ENCODE peak calls at places on chromosomes 1 and 21, in six cellular contexts. R is H1, J is spleen, M is transverse colon, H is suprapubic skin, E is HCT116. N is an unnamed sample.

GRCh38 chr1:30789388-30790255 is 32.0 kb upstream of the LAPTM5 start:
- DNase-seq in J (peak), R (no peak), E (no peak), H (no peak), M (no peak), N (no peak)

GRCh38 chr21:37220433-37220980 is 46.6 kb downstream of the VPS26C start:
- DNase-seq in E (no peak), J (no peak), H (no peak), R (no peak), M (peak), N (peak)

GRCh38 chr21:28605138-28605537 is 387.5 kb downstream of the LTN1 start:
- DNase-seq in R (no peak), E (no peak), J (no peak), M (no peak), H (no peak), N (no peak)

GRCh38 chr1:187665513-187665912 is 836.8 kb downstream of the PLA2G4A start:
- DNase-seq in H (no peak), J (no peak), M (no peak), R (no peak), E (no peak), N (no peak)

GRCh38 chr1:78490861-78491310 is at the start of gene PTGFR:
- DNase-seq in H (peak), J (no peak), R (peak), E (no peak), M (no peak), N (peak)

GRCh38 chr1:21815724-21816311 is 3.8 kb downstream of the LDLRAD2 start:
- DNase-seq in R (no peak), J (peak), H (no peak), M (peak), E (no peak), N (no peak)

GRCh38 chr1:27968692-27969091 is 8.9 kb downstream of the XKR8 start:
- DNase-seq in M (no peak), E (peak), H (no peak), J (no peak), R (no peak), N (no peak)

GRCh38 chr21:27477321-27477720 is 510.4 kb upstream of the ADAMTS5 start:
- DNase-seq in H (no peak), J (no peak), R (no peak), M (no peak), E (no peak), N (no peak)

GRCh38 chr1:40808909-40809308 is 25.3 kb downstream of the KCNQ4 start:
- DNase-seq in M (no peak), H (no peak), J (no peak), R (no peak), E (no peak), N (no peak)

GRCh38 chr21:46100426-46100825 is 2.5 kb downstream of the COL6A2 start:
- DNase-seq in H (peak), E (no peak), R (no peak), J (no peak), M (peak), N (no peak)

GRCh38 chr1:12177999-12178441 is 11.2 kb downstream of the TNFRSF1B start:
- DNase-seq in J (no peak), R (no peak), H (peak), E (peak), M (peak), N (peak)

GRCh38 chr1:27864264-27864895 is 8.0 kb upstream of the THEMIS2 start:
- DNase-seq in J (no peak), H (no peak), E (no peak), M (no peak), R (no peak), N (peak)

GRCh38 chr1:230176871-230177411 is 109.9 kb downstream of the GALNT2 start:
- DNase-seq in R (peak), H (no peak), M (peak), J (no peak), E (no peak), N (no peak)

GRCh38 chr1:184915463-184916080 is 58.7 kb downstream of the NIBAN1 start:
- DNase-seq in J (no peak), M (no peak), E (no peak), R (no peak), H (no peak), N (no peak)

GRCh38 chr1:16174261-16174871 is 18.5 kb upstream of the EPHA2 start:
- DNase-seq in R (no peak), H (no peak), J (no peak), M (no peak), E (no peak), N (no peak)

GRCh38 chr1:6087402-6087772 is 41.7 kb downstream of the KCNAB2 start:
- DNase-seq in R (no peak), J (no peak), H (no peak), E (no peak), M (no peak), N (peak)

GRCh38 chr21:32753818-32754610 is 17.5 kb downstream of the PAXBP1 start:
- DNase-seq in J (no peak), R (no peak), H (no peak), M (no peak), E (no peak), N (no peak)

GRCh38 chr1:59596432-59596831 is 218.3 kb upstream of the HOOK1 start:
- DNase-seq in E (no peak), H (no peak), M (no peak), R (no peak), J (no peak), N (no peak)

GRCh38 chr1:71944006-71944405 is 338.3 kb downstream of the NEGR1 start:
- DNase-seq in J (no peak), E (no peak), H (no peak), R (no peak), M (no peak), N (no peak)

GRCh38 chr1:191025896-191026642 is 548.4 kb upstream of the BRINP3 start:
- DNase-seq in R (no peak), J (no peak), H (peak), E (no peak), M (no peak), N (peak)

GRCh38 chr21:44987301-44987885 is 47.6 kb downstream of the SLX9 start:
- DNase-seq in M (no peak), E (no peak), J (peak), R (no peak), H (no peak), N (no peak)

GRCh38 chr1:244858357-244858756 is 6.0 kb downstream of the HNRNPU start:
- DNase-seq in M (no peak), J (no peak), E (no peak), H (no peak), R (no peak), N (no peak)

GRCh38 chr1:37476460-37477197 is 2.2 kb downstream of the ZC3H12A start:
- DNase-seq in J (peak), H (peak), M (peak), R (no peak), E (no peak), N (peak)

GRCh38 chr1:37476087-37476452 is 1.7 kb downstream of the ZC3H12A start:
- DNase-seq in R (no peak), J (no peak), E (no peak), H (no peak), M (peak), N (no peak)

GRCh38 chr1:37477946-37478345 is 3.6 kb downstream of the ZC3H12A start:
- DNase-seq in R (no peak), H (no peak), J (peak), M (peak), E (no peak), N (no peak)

GRCh38 chr1:37478451-37478871 is 4.1 kb downstream of the ZC3H12A start:
- DNase-seq in J (no peak), H (no peak), E (no peak), R (no peak), M (peak), N (no peak)

DNA sequence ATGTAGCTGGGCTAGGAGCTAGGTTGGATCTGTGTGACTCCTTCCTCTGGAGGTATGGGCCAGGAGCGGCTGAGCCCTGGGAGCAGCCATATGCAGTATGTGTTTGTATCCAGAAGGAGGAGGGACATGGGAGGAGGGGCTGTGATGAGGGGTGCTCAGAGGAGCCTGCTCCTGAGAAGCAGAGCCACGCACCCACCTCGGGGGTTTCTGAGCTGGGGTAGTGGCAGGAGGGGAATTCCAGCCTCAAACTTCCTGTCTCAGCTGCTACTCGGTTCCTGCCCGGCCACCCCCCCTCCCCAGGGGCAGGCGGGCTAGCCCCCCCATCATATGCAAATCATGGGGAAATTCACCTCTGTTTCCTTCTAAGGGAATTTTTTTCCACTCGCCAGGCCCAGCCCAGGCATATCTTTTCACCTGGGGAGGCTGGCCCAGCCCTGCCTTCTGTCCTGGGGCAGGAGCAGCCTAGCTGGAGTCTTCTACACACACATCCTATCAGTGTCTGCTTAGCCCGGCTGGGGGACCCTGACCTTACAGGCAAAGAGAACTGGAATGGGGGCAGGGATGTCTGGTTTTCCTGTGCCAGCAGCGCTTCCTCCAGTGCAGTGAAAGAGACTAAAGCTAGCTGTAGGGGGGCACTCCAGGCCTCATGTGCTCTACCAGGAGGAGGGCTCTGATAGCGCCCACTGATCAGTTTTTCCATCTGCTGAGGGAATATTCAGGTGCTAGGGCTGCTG is 3.0 kb downstream of the ZC3H12A start:
- DNase-seq in H (peak), M (peak), E (no peak), R (peak), J (peak), N (peak)
- TF ChIP-seq POLR2AphosphoS5 in H (no peak), M (peak), E (no peak), R (peak), J (peak), N (peak)

DNA sequence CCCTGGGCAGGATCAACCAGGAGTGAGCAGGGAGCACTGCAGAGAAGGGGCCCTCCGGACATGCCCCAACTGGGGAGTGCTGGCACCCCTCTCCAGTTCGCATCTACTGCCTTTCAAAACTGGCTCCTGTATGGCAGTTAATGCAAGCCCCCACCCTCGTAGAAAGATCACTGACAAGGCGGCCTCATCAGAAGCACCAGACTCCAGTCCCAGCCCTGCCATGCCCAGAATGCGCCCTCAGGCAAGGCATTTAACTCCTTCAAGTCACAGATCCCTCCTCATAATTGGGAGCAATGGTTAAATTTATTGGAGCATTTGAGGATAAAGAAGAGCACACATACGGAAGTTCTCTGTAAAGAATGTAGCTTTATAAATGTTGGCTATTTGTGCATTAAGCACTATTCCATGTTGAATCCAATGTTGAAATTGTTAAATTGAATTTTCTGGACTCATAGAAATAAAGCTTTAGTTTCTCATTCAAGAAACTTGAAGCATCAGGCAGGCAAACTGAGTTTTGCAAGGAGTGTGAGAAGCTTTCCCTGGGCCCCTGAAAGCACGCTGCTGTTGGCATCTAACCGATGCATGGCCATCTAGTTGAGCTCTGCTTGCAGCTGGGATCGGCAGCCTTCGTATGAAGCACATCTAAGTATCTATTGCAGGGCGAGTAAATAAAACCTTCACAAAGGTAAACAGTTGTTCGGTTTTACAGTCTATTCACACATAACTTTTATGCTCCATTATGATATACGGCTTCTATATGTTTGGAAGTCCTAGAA is 72.1 kb downstream of the SEC16B start:
- DNase-seq in E (no peak), R (no peak), H (no peak), J (no peak), M (peak), N (no peak)
- TF ChIP-seq POLR2AphosphoS5 in E (no peak), R (no peak), H (no peak), J (no peak), M (no peak), N (no peak)

DNA sequence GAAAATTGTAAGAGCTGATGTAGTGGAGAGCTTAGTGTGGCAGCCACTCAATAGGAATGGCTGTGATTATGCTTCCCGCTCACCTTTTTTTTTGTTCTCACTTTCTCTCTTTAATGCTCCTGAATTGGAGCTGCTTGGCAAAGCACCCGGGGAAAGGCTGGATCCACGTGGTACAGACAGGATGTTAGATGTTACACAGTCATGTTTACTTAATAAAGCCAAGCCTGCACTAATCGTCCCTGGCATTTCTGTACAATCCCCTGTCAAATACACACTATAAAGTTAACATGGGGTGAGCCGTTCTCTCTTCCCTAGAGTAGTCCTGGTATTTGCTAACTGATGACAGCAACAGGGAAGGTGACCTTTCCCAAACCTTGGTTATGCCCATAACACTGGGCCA is 187.8 kb downstream of the ZSCAN20 start:
- DNase-seq in M (no peak), R (no peak), E (no peak), J (no peak), H (no peak), N (no peak)
- TF ChIP-seq POLR2AphosphoS5 in M (no peak), R (no peak), E (no peak), J (no peak), H (no peak), N (no peak)

DNA sequence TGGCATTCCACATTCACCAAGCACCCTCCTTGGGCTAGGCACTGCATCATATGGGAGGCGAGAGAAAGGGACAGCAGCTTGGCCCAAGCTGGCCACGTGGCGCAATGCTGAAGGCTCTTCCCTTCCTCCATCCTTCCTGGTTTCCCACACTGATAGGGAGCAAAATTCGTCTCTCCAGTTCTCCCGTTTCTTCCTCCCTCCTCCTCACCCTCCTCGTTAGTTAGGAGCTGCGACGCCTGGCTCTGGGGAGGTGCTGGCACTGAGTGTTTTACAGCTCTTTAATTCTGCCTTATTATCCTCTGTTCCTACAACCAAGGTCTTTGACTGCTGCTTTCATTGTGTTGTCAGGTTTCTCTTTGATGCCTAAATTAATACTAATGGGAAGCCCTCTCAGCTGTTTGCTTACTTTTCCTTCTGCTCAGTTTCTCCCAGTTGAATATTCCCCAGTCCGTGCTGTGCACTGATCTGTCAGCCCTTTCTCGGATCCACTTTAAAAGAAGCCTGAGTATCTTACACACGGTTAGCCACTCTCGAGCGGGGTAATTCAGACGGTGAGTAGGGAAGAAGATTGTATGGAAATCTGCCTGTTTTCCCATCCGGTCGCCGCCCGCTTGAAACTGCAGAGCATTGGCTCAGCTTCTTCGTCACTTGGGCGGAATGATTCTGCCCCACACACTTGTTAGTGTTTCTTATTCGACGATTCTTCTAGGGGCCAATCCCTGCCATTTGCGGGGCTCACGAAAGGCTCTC is 56.2 kb upstream of the SMYD2 start:
- DNase-seq in M (no peak), J (no peak), E (no peak), R (peak), H (no peak), N (no peak)
- TF ChIP-seq POLR2AphosphoS5 in M (no peak), J (no peak), E (no peak), R (no peak), H (no peak), N (no peak)